ENCODE peak calls at places on chromosomes 1 and 21, in four cellular contexts. N is HFFc6, K is aorta, U is skeletal muscle cell. A is an unnamed sample.

GRCh38 chr1:180946537-180947507 is 34.1 kb downstream of the KIAA1614 start:
- DNase-seq in U (no peak), N (no peak), K (peak; percentile 14), A (no peak)

GRCh38 chr1:93620841-93621210 is 60.8 kb downstream of the BCAR3 start:
- DNase-seq in K (no peak), N (no peak), U (no peak), A (no peak)

GRCh38 chr1:42179275-42179674 is 14.7 kb upstream of the GUCA2A start:
- DNase-seq in U (no peak), N (no peak), K (no peak), A (no peak)

GRCh38 chr1:66779475-66780078 is 21.5 kb downstream of the INSL5 start:
- DNase-seq in U (no peak), N (no peak), K (no peak), A (no peak)

GRCh38 chr1:31412732-31413404 is at the start of gene SERINC2:
- DNase-seq in K (no peak), U (no peak), N (no peak), A (no peak)

GRCh38 chr1:230891413-230891812 is 23.1 kb upstream of the C1orf198 start:
- DNase-seq in K (no peak), U (no peak), N (peak; percentile 52), A (no peak)

GRCh38 chr21:33024278-33025103 is 1.2 kb upstream of the OLIG2 start:
- DNase-seq in K (no peak), U (no peak), N (no peak), A (no peak)

GRCh38 chr1:248841702-248842395 is 3.8 kb downstream of the ZNF672 start:
- DNase-seq in N (peak; percentile 48), U (no peak), K (peak; percentile 67), A (no peak)

GRCh38 chr21:33203371-33203724 is 26.4 kb upstream of the IFNAR2 start:
- DNase-seq in U (no peak), K (no peak), N (no peak), A (no peak)

GRCh38 chr1:57252597-57253306 is 171.1 kb downstream of the DAB1 start:
- DNase-seq in U (no peak), N (no peak), K (no peak), A (no peak)

GRCh38 chr1:200150721-200151120 is 123.2 kb downstream of the NR5A2 start:
- DNase-seq in U (peak; percentile 50), N (peak; percentile 80), K (no peak), A (no peak)

GRCh38 chr1:61011514-61012263 is 70.7 kb upstream of the NFIA start:
- DNase-seq in N (no peak), K (no peak), U (no peak), A (no peak)

GRCh38 chr1:234611153-234611798 is 1.3 kb upstream of the IRF2BP2 start:
- DNase-seq in K (no peak), N (peak; percentile 80), U (peak; percentile 85), A (no peak)

GRCh38 chr1:47196622-47197021 is 6.8 kb upstream of the PDZK1IP1 start:
- DNase-seq in K (no peak), U (no peak), N (no peak), A (no peak)

GRCh38 chr1:81254560-81254959 is 546.2 kb upstream of the ADGRL2 start:
- DNase-seq in U (no peak), K (no peak), N (no peak), A (no peak)

GRCh38 chr1:197917813-197918646 is 858 bp downstream of the LHX9 start:
- DNase-seq in K (peak; percentile 49), N (no peak), U (no peak), A (peak; percentile 57)

GRCh38 chr1:108200627-108201106 is 524 bp upstream of the SLC25A24 start:
- DNase-seq in K (no peak), U (peak; percentile 41), N (peak; percentile 75), A (no peak)

GRCh38 chr1:119327066-119327435 is 41.5 kb upstream of the HAO2 start:
- DNase-seq in K (no peak), N (no peak), U (no peak), A (no peak)

GRCh38 chr1:18886003-18886335 is 16.4 kb downstream of the ALDH4A1 start:
- DNase-seq in K (no peak), N (peak; percentile 63), U (no peak), A (no peak)

GRCh38 chr1:227035316-227035715 is 95.2 kb downstream of the COQ8A start:
- DNase-seq in N (no peak), U (no peak), K (no peak), A (no peak)

GRCh38 chr1:228366062-228366850 is 40.4 kb downstream of the TRIM11 start:
- DNase-seq in U (no peak), N (no peak), K (peak; percentile 37), A (peak; percentile 21)

A was measured in ovary.